ENCODE peak calls at places on chromosomes 16 and 17, in nine cellular contexts. One of them, this sample, is unnamed.

GRCh38 chr16:69190046-69190588 is 3.2 kb downstream of the SNTB2 start:
- DNase-seq in BJ: no peak
- DNase-seq in tibial nerve: no peak
- DNase-seq in cardiac fibroblast: no peak
- DNase-seq in epithelial cell of esophagus: no peak
- DNase-seq in stomach: no peak
- DNase-seq in choroid plexus epithelial cell: no peak
- DNase-seq in body of pancreas: no peak
- DNase-seq in Caco-2: no peak
- DNase-seq in this sample: no peak

GRCh38 chr17:81794509-81794908 is 9.4 kb upstream of the GCGR start:
- DNase-seq in choroid plexus epithelial cell: peak; percentile 31
- DNase-seq in tibial nerve: no peak
- DNase-seq in epithelial cell of esophagus: no peak
- DNase-seq in cardiac fibroblast: peak; percentile 28
- DNase-seq in BJ: no peak
- DNase-seq in stomach: peak; percentile 73
- DNase-seq in body of pancreas: no peak
- DNase-seq in Caco-2: no peak
- DNase-seq in this sample: no peak

GRCh38 chr17:66492500-66493123 is 190.2 kb downstream of the PRKCA start:
- DNase-seq in stomach: no peak
- DNase-seq in Caco-2: no peak
- DNase-seq in cardiac fibroblast: peak; percentile 47
- DNase-seq in BJ: no peak
- DNase-seq in tibial nerve: no peak
- DNase-seq in epithelial cell of esophagus: no peak
- DNase-seq in body of pancreas: no peak
- DNase-seq in choroid plexus epithelial cell: peak; percentile 50
- DNase-seq in this sample: no peak

GRCh38 chr17:66276328-66276937 is 26.0 kb upstream of the PRKCA start:
- DNase-seq in stomach: no peak
- DNase-seq in cardiac fibroblast: peak; percentile 50
- DNase-seq in Caco-2: no peak
- DNase-seq in tibial nerve: no peak
- DNase-seq in choroid plexus epithelial cell: no peak
- DNase-seq in body of pancreas: no peak
- DNase-seq in BJ: no peak
- DNase-seq in epithelial cell of esophagus: peak; percentile 67
- DNase-seq in this sample: no peak

GRCh38 chr17:60149691-60150582 is at the start of gene CA4:
- DNase-seq in tibial nerve: no peak
- DNase-seq in BJ: no peak
- DNase-seq in stomach: no peak
- DNase-seq in choroid plexus epithelial cell: no peak
- DNase-seq in Caco-2: no peak
- DNase-seq in body of pancreas: peak; percentile 39
- DNase-seq in epithelial cell of esophagus: no peak
- DNase-seq in cardiac fibroblast: no peak
- DNase-seq in this sample: no peak

GRCh38 chr17:30336369-30337171 is 2.7 kb upstream of the TMIGD1 start:
- DNase-seq in BJ: no peak
- DNase-seq in Caco-2: peak; percentile 85
- DNase-seq in tibial nerve: no peak
- DNase-seq in cardiac fibroblast: peak; percentile 62
- DNase-seq in epithelial cell of esophagus: peak; percentile 75
- DNase-seq in stomach: peak; percentile 50
- DNase-seq in choroid plexus epithelial cell: peak; percentile 68
- DNase-seq in body of pancreas: peak; percentile 64
- DNase-seq in this sample: peak; percentile 58

GRCh38 chr16:27690604-27691003 is 140.7 kb downstream of the KATNIP start:
- DNase-seq in choroid plexus epithelial cell: peak; percentile 68
- DNase-seq in epithelial cell of esophagus: peak; percentile 46
- DNase-seq in tibial nerve: no peak
- DNase-seq in stomach: no peak
- DNase-seq in Caco-2: no peak
- DNase-seq in BJ: no peak
- DNase-seq in body of pancreas: no peak
- DNase-seq in cardiac fibroblast: peak; percentile 46
- DNase-seq in this sample: peak; percentile 49

GRCh38 chr17:52790359-52790955 is 631.9 kb upstream of the CA10 start:
- DNase-seq in body of pancreas: no peak
- DNase-seq in Caco-2: no peak
- DNase-seq in epithelial cell of esophagus: no peak
- DNase-seq in cardiac fibroblast: peak; percentile 50
- DNase-seq in stomach: no peak
- DNase-seq in BJ: no peak
- DNase-seq in choroid plexus epithelial cell: no peak
- DNase-seq in tibial nerve: no peak
- DNase-seq in this sample: no peak

GRCh38 chr17:39080416-39081179 is 70.8 kb downstream of the PLXDC1 start:
- DNase-seq in epithelial cell of esophagus: no peak
- DNase-seq in cardiac fibroblast: peak; percentile 54
- DNase-seq in choroid plexus epithelial cell: peak; percentile 45
- DNase-seq in Caco-2: no peak
- DNase-seq in stomach: no peak
- DNase-seq in BJ: peak; percentile 5
- DNase-seq in tibial nerve: no peak
- DNase-seq in body of pancreas: no peak
- DNase-seq in this sample: no peak

GRCh38 chr16:29973384-29974246 is at the start of gene TAOK2:
- DNase-seq in epithelial cell of esophagus: peak; percentile 99
- DNase-seq in tibial nerve: peak; percentile 94
- DNase-seq in body of pancreas: peak; percentile 98
- DNase-seq in choroid plexus epithelial cell: peak; percentile 100
- DNase-seq in Caco-2: peak; percentile 99
- DNase-seq in stomach: peak; percentile 99
- DNase-seq in cardiac fibroblast: peak; percentile 100
- DNase-seq in BJ: peak; percentile 99
- DNase-seq in this sample: peak; percentile 98

GRCh38 chr16:78675312-78675711 is 575.9 kb downstream of the WWOX start:
- DNase-seq in BJ: peak; percentile 62
- DNase-seq in epithelial cell of esophagus: no peak
- DNase-seq in tibial nerve: no peak
- DNase-seq in cardiac fibroblast: no peak
- DNase-seq in body of pancreas: no peak
- DNase-seq in choroid plexus epithelial cell: no peak
- DNase-seq in Caco-2: no peak
- DNase-seq in stomach: no peak
- DNase-seq in this sample: no peak

GRCh38 chr17:5715478-5715877 is 131.2 kb upstream of the NLRP1 start:
- DNase-seq in stomach: no peak
- DNase-seq in Caco-2: no peak
- DNase-seq in body of pancreas: no peak
- DNase-seq in tibial nerve: no peak
- DNase-seq in BJ: no peak
- DNase-seq in cardiac fibroblast: no peak
- DNase-seq in choroid plexus epithelial cell: no peak
- DNase-seq in epithelial cell of esophagus: peak; percentile 9
- DNase-seq in this sample: peak; percentile 28

GRCh38 chr17:77880702-77881450 is 77.6 kb upstream of the TNRC6C start:
- DNase-seq in tibial nerve: no peak
- DNase-seq in Caco-2: no peak
- DNase-seq in stomach: no peak
- DNase-seq in choroid plexus epithelial cell: no peak
- DNase-seq in body of pancreas: no peak
- DNase-seq in BJ: no peak
- DNase-seq in epithelial cell of esophagus: no peak
- DNase-seq in cardiac fibroblast: no peak
- DNase-seq in this sample: no peak

GRCh38 chr16:22007509-22008214 is at the start of gene MOSMO:
- DNase-seq in cardiac fibroblast: peak; percentile 64
- DNase-seq in choroid plexus epithelial cell: peak; percentile 74
- DNase-seq in Caco-2: peak; percentile 60
- DNase-seq in body of pancreas: peak; percentile 71
- DNase-seq in BJ: no peak
- DNase-seq in epithelial cell of esophagus: peak; percentile 76
- DNase-seq in tibial nerve: peak; percentile 53
- DNase-seq in stomach: peak; percentile 82
- DNase-seq in this sample: peak; percentile 64

GRCh38 chr17:30332057-30332542 is 1.8 kb downstream of the TMIGD1 start:
- DNase-seq in epithelial cell of esophagus: peak; percentile 63
- DNase-seq in tibial nerve: no peak
- DNase-seq in choroid plexus epithelial cell: peak; percentile 68
- DNase-seq in Caco-2: no peak
- DNase-seq in BJ: peak; percentile 73
- DNase-seq in cardiac fibroblast: peak; percentile 32
- DNase-seq in body of pancreas: no peak
- DNase-seq in stomach: no peak
- DNase-seq in this sample: no peak

GRCh38 chr17:19341641-19342610 is 20.6 kb downstream of the B9D1 start:
- DNase-seq in stomach: no peak
- DNase-seq in epithelial cell of esophagus: no peak
- DNase-seq in tibial nerve: no peak
- DNase-seq in cardiac fibroblast: peak; percentile 67
- DNase-seq in body of pancreas: no peak
- DNase-seq in BJ: no peak
- DNase-seq in choroid plexus epithelial cell: peak; percentile 33
- DNase-seq in Caco-2: peak; percentile 29
- DNase-seq in this sample: no peak

GRCh38 chr17:75267403-75268232 is 3.4 kb downstream of the MIF4GD start:
- DNase-seq in BJ: no peak
- DNase-seq in cardiac fibroblast: no peak
- DNase-seq in body of pancreas: no peak
- DNase-seq in epithelial cell of esophagus: peak; percentile 54
- DNase-seq in stomach: no peak
- DNase-seq in tibial nerve: no peak
- DNase-seq in Caco-2: peak; percentile 72
- DNase-seq in choroid plexus epithelial cell: no peak
- DNase-seq in this sample: peak; percentile 70

GRCh38 chr17:48412841-48413240 is 17.2 kb downstream of the SKAP1 start:
- DNase-seq in BJ: no peak
- DNase-seq in tibial nerve: no peak
- DNase-seq in body of pancreas: no peak
- DNase-seq in cardiac fibroblast: no peak
- DNase-seq in choroid plexus epithelial cell: no peak
- DNase-seq in stomach: no peak
- DNase-seq in epithelial cell of esophagus: no peak
- DNase-seq in Caco-2: no peak
- DNase-seq in this sample: no peak

GRCh38 chr17:48413613-48414405 is 16.2 kb downstream of the SKAP1 start:
- DNase-seq in cardiac fibroblast: no peak
- DNase-seq in BJ: no peak
- DNase-seq in epithelial cell of esophagus: no peak
- DNase-seq in choroid plexus epithelial cell: no peak
- DNase-seq in body of pancreas: no peak
- DNase-seq in Caco-2: no peak
- DNase-seq in tibial nerve: no peak
- DNase-seq in stomach: no peak
- DNase-seq in this sample: no peak

GRCh38 chr17:48420823-48421222 is 9.2 kb downstream of the SKAP1 start:
- DNase-seq in tibial nerve: no peak
- DNase-seq in epithelial cell of esophagus: no peak
- DNase-seq in body of pancreas: no peak
- DNase-seq in Caco-2: no peak
- DNase-seq in cardiac fibroblast: no peak
- DNase-seq in stomach: no peak
- DNase-seq in choroid plexus epithelial cell: no peak
- DNase-seq in BJ: no peak
- DNase-seq in this sample: no peak

GRCh38 chr17:48416971-48417370 is 13.0 kb downstream of the SKAP1 start:
- DNase-seq in Caco-2: no peak
- DNase-seq in tibial nerve: no peak
- DNase-seq in cardiac fibroblast: no peak
- DNase-seq in choroid plexus epithelial cell: no peak
- DNase-seq in stomach: no peak
- DNase-seq in body of pancreas: no peak
- DNase-seq in epithelial cell of esophagus: no peak
- DNase-seq in BJ: no peak
- DNase-seq in this sample: no peak
- H3K4me3 ChIP-seq in Caco-2: no peak overlapping the region
- H3K4me3 ChIP-seq in tibial nerve: no peak overlapping the region
- H3K4me3 ChIP-seq in cardiac fibroblast: no peak overlapping the region
- H3K4me3 ChIP-seq in choroid plexus epithelial cell: no peak overlapping the region
- H3K4me3 ChIP-seq in stomach: no peak overlapping the region
- H3K4me3 ChIP-seq in body of pancreas: no peak overlapping the region
- H3K4me3 ChIP-seq in epithelial cell of esophagus: no peak overlapping the region
- H3K4me3 ChIP-seq in BJ: no peak overlapping the region
- H3K4me3 ChIP-seq in this sample: no peak overlapping the region

DNA sequence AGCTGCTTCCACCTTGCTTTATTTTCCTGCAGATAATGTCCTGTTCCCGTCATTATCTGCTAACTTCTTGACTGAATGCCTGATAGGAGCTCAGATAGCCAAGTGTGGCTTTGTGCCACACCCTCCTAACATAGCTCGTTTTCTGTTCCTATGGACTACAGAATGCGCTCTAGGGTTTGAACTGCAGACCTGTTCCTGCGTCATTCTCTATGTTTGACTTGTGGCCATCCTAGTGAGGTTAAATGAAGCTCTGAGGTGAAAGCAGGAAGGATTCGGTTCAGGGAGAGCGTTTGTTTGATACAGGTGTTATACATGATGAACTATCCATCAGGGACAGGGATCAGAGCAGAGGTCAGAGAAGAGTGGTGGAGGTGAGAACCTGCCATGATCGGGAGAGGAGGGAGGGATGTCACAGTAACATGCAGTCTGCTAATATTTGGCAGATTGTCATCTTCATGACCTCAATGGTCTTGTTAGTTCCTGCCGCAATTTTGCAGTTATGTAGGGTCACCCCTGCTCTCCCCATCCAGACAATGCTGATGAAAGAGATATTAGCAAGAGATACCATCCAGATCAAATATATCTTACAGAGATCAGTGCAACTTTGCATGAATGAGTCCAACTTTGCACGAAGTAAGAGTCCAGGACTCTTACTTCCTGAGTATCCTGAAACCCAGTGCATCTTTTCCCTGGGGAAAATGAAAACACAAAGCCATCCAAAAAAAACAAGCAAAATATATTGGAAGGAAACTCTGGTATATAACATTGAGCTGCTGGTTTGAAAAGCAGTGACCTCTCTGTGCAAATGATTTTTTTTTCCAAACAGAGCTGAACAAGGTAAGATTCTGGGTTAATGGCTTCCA is 32.8 kb downstream of the MPHOSPH6 start:
- DNase-seq in stomach: no peak
- DNase-seq in tibial nerve: no peak
- DNase-seq in BJ: no peak
- DNase-seq in cardiac fibroblast: peak; percentile 56
- DNase-seq in Caco-2: no peak
- DNase-seq in epithelial cell of esophagus: no peak
- DNase-seq in choroid plexus epithelial cell: peak; percentile 29
- DNase-seq in body of pancreas: no peak
- DNase-seq in this sample: no peak
- H3K4me3 ChIP-seq in stomach: no peak overlapping the region
- H3K4me3 ChIP-seq in tibial nerve: no peak overlapping the region
- H3K4me3 ChIP-seq in BJ: no peak overlapping the region
- H3K4me3 ChIP-seq in cardiac fibroblast: no peak overlapping the region
- H3K4me3 ChIP-seq in Caco-2: no peak overlapping the region
- H3K4me3 ChIP-seq in epithelial cell of esophagus: no peak overlapping the region
- H3K4me3 ChIP-seq in choroid plexus epithelial cell: no peak overlapping the region
- H3K4me3 ChIP-seq in body of pancreas: no peak overlapping the region
- H3K4me3 ChIP-seq in this sample: no peak overlapping the region

GRCh38 chr17:40315678-40316570 is 6.9 kb downstream of the RARA start:
- DNase-seq in Caco-2: no peak
- DNase-seq in cardiac fibroblast: no peak
- DNase-seq in epithelial cell of esophagus: no peak
- DNase-seq in tibial nerve: peak; percentile 9
- DNase-seq in body of pancreas: no peak
- DNase-seq in BJ: no peak
- DNase-seq in stomach: peak; percentile 25
- DNase-seq in choroid plexus epithelial cell: no peak
- DNase-seq in this sample: no peak
- H3K4me3 ChIP-seq in Caco-2: peak overlapping the region; percentile 94
- H3K4me3 ChIP-seq in cardiac fibroblast: no peak overlapping the region
- H3K4me3 ChIP-seq in epithelial cell of esophagus: no peak overlapping the region
- H3K4me3 ChIP-seq in tibial nerve: no peak overlapping the region
- H3K4me3 ChIP-seq in body of pancreas: no peak overlapping the region
- H3K4me3 ChIP-seq in BJ: no peak overlapping the region
- H3K4me3 ChIP-seq in stomach: no peak overlapping the region
- H3K4me3 ChIP-seq in choroid plexus epithelial cell: peak overlapping the region; percentile 8
- H3K4me3 ChIP-seq in this sample: no peak overlapping the region

GRCh38 chr17:41772218-41772585 is 14.3 kb downstream of the JUP start:
- DNase-seq in choroid plexus epithelial cell: no peak
- DNase-seq in epithelial cell of esophagus: peak; percentile 91
- DNase-seq in body of pancreas: peak; percentile 74
- DNase-seq in cardiac fibroblast: no peak
- DNase-seq in tibial nerve: no peak
- DNase-seq in stomach: peak; percentile 90
- DNase-seq in Caco-2: peak; percentile 92
- DNase-seq in BJ: no peak
- DNase-seq in this sample: no peak
- H3K4me3 ChIP-seq in choroid plexus epithelial cell: no peak overlapping the region
- H3K4me3 ChIP-seq in epithelial cell of esophagus: peak overlapping the region; percentile 20
- H3K4me3 ChIP-seq in body of pancreas: no peak overlapping the region
- H3K4me3 ChIP-seq in cardiac fibroblast: no peak overlapping the region
- H3K4me3 ChIP-seq in tibial nerve: no peak overlapping the region
- H3K4me3 ChIP-seq in stomach: no peak overlapping the region
- H3K4me3 ChIP-seq in Caco-2: peak overlapping the region; percentile 20
- H3K4me3 ChIP-seq in BJ: no peak overlapping the region
- H3K4me3 ChIP-seq in this sample: no peak overlapping the region

This sample was measured in HL-60.